ENCODE peak calls at places on chromosomes 3 and 15, in six cellular contexts. One of them, this sample, is unnamed.

GRCh38 chr15:93762051-93762450 is 469.3 kb upstream of the MCTP2 start:
- DNase-seq in H1: no peak
- DNase-seq in IMR-90: no peak
- DNase-seq in neuronal stem cell: no peak
- DNase-seq in trophoblast cell: no peak
- DNase-seq in mesenchymal stem cell: no peak
- DNase-seq in this sample: no peak

GRCh38 chr15:67670647-67671305 is 128.3 kb downstream of the MAP2K5 start:
- DNase-seq in H1: no peak
- DNase-seq in trophoblast cell: no peak
- DNase-seq in neuronal stem cell: no peak
- DNase-seq in IMR-90: no peak
- DNase-seq in mesenchymal stem cell: no peak
- DNase-seq in this sample: no peak

GRCh38 chr3:71210257-71211002 is 373.1 kb downstream of the FOXP1 start:
- DNase-seq in neuronal stem cell: no peak
- DNase-seq in H1: no peak
- DNase-seq in trophoblast cell: peak; percentile 16
- DNase-seq in mesenchymal stem cell: peak; percentile 90
- DNase-seq in IMR-90: peak; percentile 76
- DNase-seq in this sample: peak; percentile 78

GRCh38 chr3:119211193-119211592 is 29.5 kb downstream of the B4GALT4 start:
- DNase-seq in H1: no peak
- DNase-seq in trophoblast cell: no peak
- DNase-seq in neuronal stem cell: no peak
- DNase-seq in IMR-90: no peak
- DNase-seq in mesenchymal stem cell: no peak
- DNase-seq in this sample: peak; percentile 80

GRCh38 chr15:59200560-59200959 is 6.1 kb upstream of the LDHAL6B start:
- DNase-seq in mesenchymal stem cell: peak; percentile 52
- DNase-seq in trophoblast cell: peak; percentile 69
- DNase-seq in IMR-90: peak; percentile 38
- DNase-seq in H1: no peak
- DNase-seq in neuronal stem cell: no peak
- DNase-seq in this sample: no peak

GRCh38 chr3:142866841-142867631 is 21.8 kb downstream of the PCOLCE2 start:
- DNase-seq in IMR-90: no peak
- DNase-seq in mesenchymal stem cell: no peak
- DNase-seq in H1: peak; percentile 84
- DNase-seq in trophoblast cell: peak; percentile 76
- DNase-seq in neuronal stem cell: no peak
- DNase-seq in this sample: peak; percentile 97

GRCh38 chr3:162390891-162391290 is 894.3 kb downstream of the OTOL1 start:
- DNase-seq in trophoblast cell: no peak
- DNase-seq in IMR-90: peak; percentile 85
- DNase-seq in mesenchymal stem cell: peak; percentile 46
- DNase-seq in H1: no peak
- DNase-seq in neuronal stem cell: no peak
- DNase-seq in this sample: peak; percentile 1

GRCh38 chr3:183576487-183577107 is 21.1 kb upstream of the KLHL6 start:
- DNase-seq in neuronal stem cell: no peak
- DNase-seq in H1: no peak
- DNase-seq in IMR-90: no peak
- DNase-seq in mesenchymal stem cell: peak; percentile 10
- DNase-seq in trophoblast cell: no peak
- DNase-seq in this sample: no peak

GRCh38 chr3:142896201-142896755 is 7.4 kb upstream of the PCOLCE2 start:
- DNase-seq in H1: no peak
- DNase-seq in trophoblast cell: peak; percentile 76
- DNase-seq in IMR-90: peak; percentile 57
- DNase-seq in neuronal stem cell: no peak
- DNase-seq in mesenchymal stem cell: peak; percentile 19
- DNase-seq in this sample: peak; percentile 41

GRCh38 chr15:71781179-71781964 is 29.0 kb upstream of the NR2E3 start:
- DNase-seq in mesenchymal stem cell: no peak
- DNase-seq in neuronal stem cell: no peak
- DNase-seq in H1: no peak
- DNase-seq in IMR-90: peak; percentile 79
- DNase-seq in trophoblast cell: no peak
- DNase-seq in this sample: no peak

GRCh38 chr15:89052474-89052873 is 35.8 kb upstream of the ABHD2 start:
- DNase-seq in mesenchymal stem cell: peak; percentile 91
- DNase-seq in IMR-90: peak; percentile 97
- DNase-seq in trophoblast cell: peak; percentile 29
- DNase-seq in H1: no peak
- DNase-seq in neuronal stem cell: no peak
- DNase-seq in this sample: no peak

GRCh38 chr3:140595295-140595694 is 82.6 kb upstream of the TRIM42 start:
- DNase-seq in IMR-90: no peak
- DNase-seq in trophoblast cell: no peak
- DNase-seq in mesenchymal stem cell: peak; percentile 32
- DNase-seq in neuronal stem cell: no peak
- DNase-seq in H1: no peak
- DNase-seq in this sample: no peak

GRCh38 chr3:156811092-156811862 is 14.9 kb upstream of the LEKR1 start:
- DNase-seq in H1: no peak
- DNase-seq in mesenchymal stem cell: peak; percentile 78
- DNase-seq in IMR-90: peak; percentile 80
- DNase-seq in neuronal stem cell: peak; percentile 9
- DNase-seq in trophoblast cell: peak; percentile 10
- DNase-seq in this sample: no peak

GRCh38 chr3:188974856-188975611 is 196.7 kb upstream of the TPRG1 start:
- DNase-seq in mesenchymal stem cell: no peak
- DNase-seq in H1: no peak
- DNase-seq in neuronal stem cell: no peak
- DNase-seq in trophoblast cell: no peak
- DNase-seq in IMR-90: peak; percentile 64
- DNase-seq in this sample: no peak

GRCh38 chr15:80251505-80252280 is at the start of gene CTXND1:
- DNase-seq in trophoblast cell: no peak
- DNase-seq in mesenchymal stem cell: no peak
- DNase-seq in H1: no peak
- DNase-seq in neuronal stem cell: peak; percentile 21
- DNase-seq in IMR-90: no peak
- DNase-seq in this sample: no peak

GRCh38 chr15:48833526-48833925 is 22.7 kb upstream of the CEP152 start:
- DNase-seq in neuronal stem cell: no peak
- DNase-seq in IMR-90: no peak
- DNase-seq in H1: no peak
- DNase-seq in mesenchymal stem cell: no peak
- DNase-seq in trophoblast cell: peak; percentile 78
- DNase-seq in this sample: peak; percentile 45

GRCh38 chr15:64527263-64527984 is 67.0 kb downstream of the ZNF609 start:
- DNase-seq in neuronal stem cell: no peak
- DNase-seq in H1: no peak
- DNase-seq in mesenchymal stem cell: peak; percentile 80
- DNase-seq in IMR-90: peak; percentile 90
- DNase-seq in trophoblast cell: no peak
- DNase-seq in this sample: peak; percentile 53

GRCh38 chr15:38651328-38652038 is 86.9 kb upstream of the RASGRP1 start:
- DNase-seq in mesenchymal stem cell: no peak
- DNase-seq in H1: no peak
- DNase-seq in IMR-90: no peak
- DNase-seq in neuronal stem cell: no peak
- DNase-seq in trophoblast cell: no peak
- DNase-seq in this sample: peak; percentile 57

GRCh38 chr3:17183951-17184550 is 299.3 kb downstream of the PLCL2 start:
- DNase-seq in IMR-90: peak; percentile 62
- DNase-seq in mesenchymal stem cell: peak; percentile 25
- DNase-seq in trophoblast cell: no peak
- DNase-seq in neuronal stem cell: no peak
- DNase-seq in H1: no peak
- DNase-seq in this sample: peak; percentile 11

GRCh38 chr3:27056326-27056725 is 312.9 kb downstream of the NEK10 start:
- DNase-seq in neuronal stem cell: no peak
- DNase-seq in IMR-90: no peak
- DNase-seq in trophoblast cell: no peak
- DNase-seq in mesenchymal stem cell: no peak
- DNase-seq in H1: no peak
- DNase-seq in this sample: no peak

GRCh38 chr3:14921811-14922705 is 25.3 kb upstream of the NR2C2 start:
- DNase-seq in mesenchymal stem cell: no peak
- DNase-seq in neuronal stem cell: no peak
- DNase-seq in trophoblast cell: no peak
- DNase-seq in H1: no peak
- DNase-seq in IMR-90: peak; percentile 57
- DNase-seq in this sample: no peak

GRCh38 chr15:74866090-74866489 is 7.1 kb downstream of the SCAMP2 start:
- DNase-seq in trophoblast cell: peak; percentile 57
- DNase-seq in mesenchymal stem cell: peak; percentile 78
- DNase-seq in IMR-90: peak; percentile 85
- DNase-seq in neuronal stem cell: no peak
- DNase-seq in H1: no peak
- DNase-seq in this sample: peak; percentile 23

GRCh38 chr3:147672436-147672835 is 263.3 kb downstream of the ZIC1 start:
- DNase-seq in H1: no peak
- DNase-seq in mesenchymal stem cell: no peak
- DNase-seq in neuronal stem cell: no peak
- DNase-seq in trophoblast cell: no peak
- DNase-seq in IMR-90: no peak
- DNase-seq in this sample: no peak

GRCh38 chr15:61226313-61227250 is 2.5 kb downstream of the RORA start:
- DNase-seq in trophoblast cell: no peak
- DNase-seq in mesenchymal stem cell: no peak
- DNase-seq in neuronal stem cell: no peak
- DNase-seq in H1: no peak
- DNase-seq in IMR-90: peak; percentile 6
- DNase-seq in this sample: no peak

GRCh38 chr3:194760740-194761139 is 75.1 kb downstream of the FAM43A start:
- DNase-seq in trophoblast cell: no peak
- DNase-seq in mesenchymal stem cell: no peak
- DNase-seq in IMR-90: no peak
- DNase-seq in neuronal stem cell: no peak
- DNase-seq in H1: no peak
- DNase-seq in this sample: no peak

GRCh38 chr15:79769081-79769481 is 127.7 kb downstream of the MTHFS start:
- DNase-seq in H1: no peak
- DNase-seq in IMR-90: no peak
- DNase-seq in neuronal stem cell: no peak
- DNase-seq in trophoblast cell: no peak
- DNase-seq in mesenchymal stem cell: no peak
- DNase-seq in this sample: peak; percentile 8

GRCh38 chr3:187242435-187242834 is 45.1 kb downstream of the RTP1 start:
- DNase-seq in IMR-90: peak; percentile 33
- DNase-seq in mesenchymal stem cell: peak; percentile 24
- DNase-seq in neuronal stem cell: no peak
- DNase-seq in H1: no peak
- DNase-seq in trophoblast cell: no peak
- DNase-seq in this sample: peak; percentile 14

GRCh38 chr15:66638377-66638776 is 63.7 kb upstream of the SMAD6 start:
- DNase-seq in IMR-90: no peak
- DNase-seq in mesenchymal stem cell: no peak
- DNase-seq in trophoblast cell: no peak
- DNase-seq in H1: no peak
- DNase-seq in neuronal stem cell: no peak
- DNase-seq in this sample: no peak

GRCh38 chr3:46019707-46020106 is 7.6 kb downstream of the XCR1 start:
- DNase-seq in IMR-90: no peak
- DNase-seq in trophoblast cell: no peak
- DNase-seq in neuronal stem cell: no peak
- DNase-seq in H1: no peak
- DNase-seq in mesenchymal stem cell: peak; percentile 28
- DNase-seq in this sample: no peak

GRCh38 chr15:70029297-70029701 is 68.4 kb downstream of the TLE3 start:
- DNase-seq in H1: no peak
- DNase-seq in mesenchymal stem cell: no peak
- DNase-seq in neuronal stem cell: no peak
- DNase-seq in trophoblast cell: no peak
- DNase-seq in IMR-90: no peak
- DNase-seq in this sample: no peak

GRCh38 chr3:126117786-126118185 is 33.9 kb upstream of the SLC41A3 start:
- DNase-seq in trophoblast cell: no peak
- DNase-seq in mesenchymal stem cell: no peak
- DNase-seq in IMR-90: no peak
- DNase-seq in H1: no peak
- DNase-seq in neuronal stem cell: no peak
- DNase-seq in this sample: no peak

GRCh38 chr15:28918141-28918983 is 32.6 kb downstream of the APBA2 start:
- DNase-seq in neuronal stem cell: peak; percentile 54
- DNase-seq in mesenchymal stem cell: peak; percentile 27
- DNase-seq in IMR-90: no peak
- DNase-seq in trophoblast cell: peak; percentile 22
- DNase-seq in H1: peak; percentile 91
- DNase-seq in this sample: peak; percentile 97
- H3K79me1 ChIP-seq in neuronal stem cell: peaks cover 19% of the 10 kb centered on the region
- H3K79me1 ChIP-seq in mesenchymal stem cell: peaks cover 6% of the 10 kb centered on the region
- H3K79me1 ChIP-seq in IMR-90: peaks cover 63% of the 10 kb centered on the region
- H3K79me1 ChIP-seq in trophoblast cell: no peaks in the 10 kb centered on the region
- H3K79me1 ChIP-seq in H1: peaks cover 8% of the 10 kb centered on the region
- H3K79me1 ChIP-seq in this sample: peaks cover 2% of the 10 kb centered on the region

GRCh38 chr15:52309154-52309548 is 13.5 kb upstream of the MYO5C start:
- DNase-seq in IMR-90: no peak
- DNase-seq in H1: no peak
- DNase-seq in neuronal stem cell: no peak
- DNase-seq in trophoblast cell: no peak
- DNase-seq in mesenchymal stem cell: no peak
- DNase-seq in this sample: no peak
- H2BK120ac ChIP-seq in IMR-90: no peak overlapping the region
- H2BK120ac ChIP-seq in H1: no peak overlapping the region
- H2BK120ac ChIP-seq in neuronal stem cell: no peak overlapping the region
- H2BK120ac ChIP-seq in trophoblast cell: no peak overlapping the region
- H2BK120ac ChIP-seq in mesenchymal stem cell: no peak overlapping the region
- H2BK120ac ChIP-seq in this sample: no peak overlapping the region

DNA sequence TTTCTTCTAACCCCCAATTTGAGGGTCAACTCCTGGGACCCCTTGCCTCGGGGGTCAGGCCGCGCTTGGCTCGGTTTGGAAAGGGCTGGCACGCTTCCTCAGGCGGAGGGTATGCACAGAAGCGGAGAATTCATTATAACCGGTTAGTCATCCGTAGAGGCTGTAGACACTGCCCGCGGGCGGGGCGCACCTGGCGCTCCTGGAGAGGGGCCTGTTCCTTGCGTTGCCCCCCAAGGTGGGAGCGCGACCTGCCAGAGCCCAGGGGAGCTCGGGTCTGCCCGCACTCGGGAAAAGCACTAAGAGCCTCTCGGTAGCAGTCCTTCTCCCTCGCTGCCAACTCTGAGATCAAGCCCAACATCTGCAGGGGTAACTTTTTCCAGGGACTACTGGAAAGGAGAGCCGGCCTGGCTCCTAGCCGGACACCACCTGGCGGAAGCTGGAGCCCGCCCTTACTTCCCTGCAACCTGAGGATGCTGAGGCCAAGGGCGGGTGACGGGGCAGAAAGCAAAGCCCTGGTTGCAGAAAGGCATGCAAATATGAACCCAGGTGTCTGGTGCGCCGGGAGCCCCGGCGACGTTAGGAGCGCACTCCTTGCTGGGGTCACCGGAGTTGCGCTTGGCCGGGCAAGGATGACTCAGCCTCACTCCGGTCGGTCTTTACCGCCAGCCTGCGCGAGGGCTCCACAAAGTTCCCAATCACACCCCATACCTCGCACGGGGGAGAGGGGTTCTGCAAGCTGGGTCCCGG is 1.5 kb upstream of the CACNA2D3 start:
- DNase-seq in mesenchymal stem cell: no peak
- DNase-seq in neuronal stem cell: no peak
- DNase-seq in trophoblast cell: peak; percentile 29
- DNase-seq in H1: no peak
- DNase-seq in IMR-90: no peak
- DNase-seq in this sample: peak; percentile 63
- H3K4me3 ChIP-seq in mesenchymal stem cell: peak overlapping the region; percentile 53
- H3K4me3 ChIP-seq in neuronal stem cell: peak overlapping the region; percentile 80
- H3K4me3 ChIP-seq in trophoblast cell: peak overlapping the region; percentile 47
- H3K4me3 ChIP-seq in H1: peak overlapping the region; percentile 60
- H3K4me3 ChIP-seq in IMR-90: no peak overlapping the region
- H3K4me3 ChIP-seq in this sample: peak overlapping the region; percentile 38

GRCh38 chr3:124292329-124292728 is 300.4 kb upstream of the ROPN1 start:
- DNase-seq in H1: no peak
- DNase-seq in trophoblast cell: no peak
- DNase-seq in neuronal stem cell: no peak
- DNase-seq in IMR-90: no peak
- DNase-seq in mesenchymal stem cell: no peak
- DNase-seq in this sample: no peak
- H3K79me1 ChIP-seq in H1: no peaks in the 10 kb centered on the region
- H3K79me1 ChIP-seq in trophoblast cell: peaks cover 7% of the 10 kb centered on the region
- H3K79me1 ChIP-seq in neuronal stem cell: no peaks in the 10 kb centered on the region
- H3K79me1 ChIP-seq in IMR-90: no peaks in the 10 kb centered on the region
- H3K79me1 ChIP-seq in mesenchymal stem cell: peaks cover 2% of the 10 kb centered on the region
- H3K79me1 ChIP-seq in this sample: no peaks in the 10 kb centered on the region